ENCODE peak calls at places on chromosomes 11 and 22, in six cellular contexts. H is SK-N-SH, P is breast epithelium, T is lower lobe of right lung, Q is H9, D is astrocyte. N is an unnamed sample. For H3K27me3, the result is how much of the 10 kb centered on the place peaks cover.

GRCh38 chr11:58222730-58223129 is 6.0 kb downstream of the OR10Q1 start:
- DNase-seq in H (no peak), P (no peak), T (no peak), Q (no peak), D (no peak), N (no peak)

GRCh38 chr11:2507945-2508749 is 63.3 kb downstream of the KCNQ1 start:
- DNase-seq in H (no peak), P (peak), T (no peak), Q (peak), D (no peak), N (no peak)

GRCh38 chr11:83195176-83195531 is 1.6 kb downstream of the ANKRD42 start:
- DNase-seq in H (peak), P (no peak), T (no peak), Q (no peak), D (no peak), N (no peak)

GRCh38 chr22:38700271-38700788 is 413 bp downstream of the JOSD1 start:
- DNase-seq in H (peak), P (no peak), T (peak), Q (no peak), D (no peak), N (no peak)

GRCh38 chr11:66568124-66568916 is at the start of gene CTSF:
- DNase-seq in H (peak), P (peak), T (peak), Q (peak), D (peak), N (peak)

GRCh38 chr11:104129138-104129537 is 34.8 kb downstream of the PDGFD start:
- DNase-seq in H (no peak), P (no peak), T (no peak), Q (no peak), D (no peak), N (no peak)

GRCh38 chr11:93648168-93648567 is 13.3 kb upstream of the CEP295 start:
- DNase-seq in H (no peak), P (no peak), T (no peak), Q (no peak), D (peak), N (no peak)

GRCh38 chr11:12249590-12250260 is 127.6 kb upstream of the PARVA start:
- DNase-seq in H (no peak), P (peak), T (no peak), Q (no peak), D (no peak), N (no peak)

GRCh38 chr11:123062892-123063395 is 1.0 kb upstream of the HSPA8 start:
- DNase-seq in H (no peak), P (no peak), T (no peak), Q (no peak), D (no peak), N (no peak)

GRCh38 chr11:98398508-98398907 is 622.2 kb upstream of the CNTN5 start:
- DNase-seq in H (no peak), P (no peak), T (no peak), Q (no peak), D (no peak), N (no peak)

GRCh38 chr11:16604784-16605439 is 133.5 kb upstream of the C11orf58 start:
- DNase-seq in H (peak), P (no peak), T (peak), Q (peak), D (peak), N (no peak)

GRCh38 chr22:50011447-50012200 is 941 bp downstream of the IL17REL start:
- DNase-seq in H (peak), P (no peak), T (peak), Q (peak), D (no peak), N (no peak)

GRCh38 chr11:30000986-30001385 is 15.8 kb downstream of the KCNA4 start:
- DNase-seq in H (no peak), P (no peak), T (no peak), Q (no peak), D (no peak), N (no peak)

GRCh38 chr22:46934746-46935491 is 172.5 kb downstream of the TBC1D22A start:
- DNase-seq in H (no peak), P (no peak), T (no peak), Q (no peak), D (peak), N (no peak)

GRCh38 chr11:68950268-68950667 is 30.5 kb downstream of the MRGPRD start:
- DNase-seq in H (peak), P (no peak), T (no peak), Q (peak), D (no peak), N (no peak)

GRCh38 chr11:55357560-55358184 is 10.1 kb upstream of the OR4A15 start:
- DNase-seq in H (no peak), P (no peak), T (no peak), Q (no peak), D (no peak), N (no peak)

GRCh38 chr22:29479417-29480261 is at the start of gene NEFH:
- DNase-seq in H (peak), P (no peak), T (no peak), Q (peak), D (no peak), N (no peak)

GRCh38 chr11:7571640-7572000 is 57.8 kb downstream of the PPFIBP2 start:
- DNase-seq in H (peak), P (peak), T (peak), Q (peak), D (peak), N (no peak)

GRCh38 chr11:11306855-11307254 is 46.2 kb downstream of the CSNK2A3 start:
- DNase-seq in H (no peak), P (no peak), T (no peak), Q (no peak), D (no peak), N (no peak)

GRCh38 chr11:15278129-15278528 is 163.4 kb downstream of the INSC start:
- DNase-seq in H (no peak), P (no peak), T (no peak), Q (no peak), D (peak), N (no peak)

GRCh38 chr11:121367434-121367833 is 74.9 kb downstream of the SC5D start:
- DNase-seq in H (no peak), P (no peak), T (no peak), Q (no peak), D (no peak), N (peak)

GRCh38 chr11:33500865-33501479 is 199.7 kb downstream of the C11orf91 start:
- DNase-seq in H (no peak), P (no peak), T (no peak), Q (no peak), D (peak), N (no peak)

GRCh38 chr22:42805016-42805997 is 51.8 kb downstream of the ARFGAP3 start:
- DNase-seq in H (peak), P (peak), T (peak), Q (peak), D (no peak), N (no peak)

GRCh38 chr11:104254347-104254746 is 90.4 kb upstream of the PDGFD start:
- DNase-seq in H (peak), P (no peak), T (no peak), Q (peak), D (peak), N (no peak)

GRCh38 chr11:128709402-128709801 is 15.5 kb downstream of the FLI1 start:
- DNase-seq in H (no peak), P (no peak), T (no peak), Q (no peak), D (peak), N (no peak)

GRCh38 chr11:128417607-128418324 is 169.6 kb downstream of the ETS1 start:
- DNase-seq in H (no peak), P (no peak), T (no peak), Q (no peak), D (peak), N (no peak)

GRCh38 chr22:39184586-39185577 is 32.4 kb upstream of the CBX7 start:
- DNase-seq in H (no peak), P (no peak), T (peak), Q (no peak), D (peak), N (no peak)

GRCh38 chr11:96567193-96567592 is 177.4 kb downstream of the JRKL start:
- DNase-seq in H (no peak), P (no peak), T (no peak), Q (no peak), D (no peak), N (no peak)

GRCh38 chr11:765025-765801 is 12.1 kb downstream of the GATD1 start:
- DNase-seq in H (peak), P (peak), T (peak), Q (peak), D (no peak), N (peak)

GRCh38 chr22:42974223-42974622 is 40.7 kb downstream of the PACSIN2 start:
- DNase-seq in H (no peak), P (no peak), T (no peak), Q (no peak), D (no peak), N (no peak)

GRCh38 chr22:48098243-48098935 is 1335.9 kb downstream of the TBC1D22A start:
- DNase-seq in H (no peak), P (no peak), T (no peak), Q (no peak), D (no peak), N (no peak)

GRCh38 chr11:121654506-121655480 is 202.0 kb upstream of the SORL1-AS1 start:
- DNase-seq in H (no peak), P (no peak), T (no peak), Q (no peak), D (no peak), N (no peak)

GRCh38 chr22:45966320-45966891 is 10.6 kb downstream of the WNT7B start:
- DNase-seq in H (no peak), P (no peak), T (no peak), Q (no peak), D (no peak), N (no peak)

GRCh38 chr11:1778141-1778911 is 14.6 kb upstream of the CTSD start:
- DNase-seq in H (peak), P (no peak), T (peak), Q (no peak), D (no peak), N (no peak)

GRCh38 chr11:85784907-85785306 is 26.0 kb downstream of the SYTL2 start:
- DNase-seq in H (no peak), P (no peak), T (no peak), Q (no peak), D (no peak), N (no peak)

GRCh38 chr22:41380993-41381328 is 781 bp upstream of the TEF start:
- DNase-seq in H (no peak), P (peak), T (peak), Q (no peak), D (peak), N (no peak)

GRCh38 chr11:71406681-71407080 is 41.5 kb downstream of the DHCR7 start:
- DNase-seq in H (no peak), P (no peak), T (no peak), Q (no peak), D (no peak), N (no peak)

GRCh38 chr11:18578975-18579598 is 9.4 kb downstream of the UEVLD start:
- DNase-seq in H (no peak), P (no peak), T (no peak), Q (no peak), D (no peak), N (no peak)

GRCh38 chr11:61683961-61684869 is 4.0 kb downstream of the DAGLA start:
- DNase-seq in H (no peak), P (no peak), T (no peak), Q (peak), D (peak), N (peak)

DNA sequence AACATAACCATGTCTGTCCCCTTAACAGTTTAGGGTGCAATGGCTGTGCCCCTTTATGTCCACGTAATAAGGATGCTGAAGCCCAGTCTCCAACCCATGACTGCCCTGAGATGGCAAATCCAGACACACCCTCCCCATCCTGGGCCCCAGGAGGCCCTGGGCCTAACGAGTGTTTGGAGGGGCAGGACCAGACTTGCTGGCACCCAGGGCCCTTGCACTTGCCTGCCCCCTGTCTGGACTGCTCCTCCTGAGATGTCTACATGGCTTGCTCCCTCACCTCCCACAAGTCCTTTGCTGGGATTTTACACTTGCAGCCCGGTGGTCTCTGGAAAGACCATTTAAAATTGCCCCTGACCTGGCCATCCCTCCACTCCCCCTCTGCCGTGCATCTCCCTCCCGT is 132.2 kb upstream of the NECTIN1 start:
- DNase-seq in H (no peak), P (no peak), T (no peak), Q (no peak), D (no peak), N (no peak)
- TF ChIP-seq CTCF in H (no peak), P (no peak), T (no peak), Q (no peak), D (no peak), N (no peak)

DNA sequence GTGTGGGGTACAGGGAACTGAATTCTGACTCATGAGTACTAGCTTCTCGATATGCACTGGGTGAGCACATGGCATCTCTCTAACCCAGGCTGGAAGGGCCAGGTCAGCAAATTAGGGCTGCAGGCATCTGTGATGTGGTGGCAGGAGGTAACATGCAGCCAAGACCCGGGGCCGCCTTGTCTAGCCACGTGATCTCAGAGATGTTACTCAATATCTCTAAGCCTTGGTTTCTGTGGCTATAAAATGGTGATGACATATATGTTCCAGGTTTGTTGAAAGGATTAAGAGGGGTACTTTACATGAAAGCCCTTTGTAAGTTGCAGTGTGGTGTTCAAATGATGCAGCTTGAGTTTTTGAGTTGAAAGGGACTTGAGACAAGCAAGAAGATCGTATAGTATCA is 3.2 kb downstream of the ST14 start:
- DNase-seq in H (no peak), P (no peak), T (no peak), Q (no peak), D (no peak), N (no peak)
- H3K27me3 ChIP-seq in H (under half), P (under half), T (under half), Q (under half), D (under half), N (under half)

GRCh38 chr22:20354238-20354975 is 34.5 kb upstream of the DGCR6L start:
- DNase-seq in H (no peak), P (no peak), T (no peak), Q (peak), D (no peak), N (no peak)
- H3K27ac ChIP-seq in H (no peak), P (no peak), T (no peak), Q (no peak), D (no peak), N (no peak)

DNA sequence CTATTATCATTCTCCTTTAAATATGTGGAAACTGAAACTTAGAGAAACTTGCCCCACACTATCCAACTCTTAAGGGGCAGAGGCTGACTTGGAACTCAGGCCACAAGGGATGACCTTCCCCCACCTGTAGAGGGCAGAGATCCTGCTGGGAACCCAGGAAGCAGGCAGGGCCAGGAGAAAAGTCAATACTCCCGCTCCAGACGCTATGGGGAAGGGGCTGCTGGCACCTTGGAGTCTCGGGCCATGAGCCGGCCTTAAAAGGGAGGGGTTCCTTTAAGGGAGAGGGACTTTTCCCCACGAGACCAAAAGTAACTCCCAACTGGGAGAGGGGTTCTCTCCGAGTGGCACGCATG is 620 bp upstream of the ANO5 start:
- DNase-seq in H (peak), P (no peak), T (no peak), Q (peak), D (no peak), N (no peak)
- TF ChIP-seq CTCF in H (peak), P (no peak), T (peak), Q (peak), D (no peak), N (no peak)

GRCh38 chr11:87059596-87059995 is 21.9 kb downstream of the TMEM135 start:
- DNase-seq in H (no peak), P (no peak), T (no peak), Q (no peak), D (no peak), N (no peak)
- H3K27me3 ChIP-seq in H (under half), P (under half), T (under half), Q (under half), D (under half), N (under half)